ENCODE peak calls at places on chromosomes 7 and 10, in four cellular contexts. Q, E, X and W are unnamed samples.
A peak's percentile ranks its signal among the peaks of the same experiment; 100 is the strongest.

GRCh38 chr10:63573068-63573697 is 52.0 kb downstream of the REEP3 start:
- DNase-seq in X (no peak), Q (no peak), E (peak; percentile 33), W (no peak)

GRCh38 chr7:127821146-127821545 is 169.2 kb downstream of the SND1 start:
- DNase-seq in X (no peak), Q (no peak), E (no peak), W (no peak)

GRCh38 chr7:112887-113286 is 79.5 kb upstream of the FAM20C start:
- DNase-seq in E (no peak), X (no peak), Q (no peak), W (no peak)

GRCh38 chr7:98394377-98394836 is 6.5 kb downstream of the BAIAP2L1 start:
- DNase-seq in Q (peak; percentile 34), E (no peak), X (no peak), W (no peak)

GRCh38 chr7:101099969-101100781 is 14.9 kb downstream of the TRIM56 start:
- DNase-seq in Q (peak; percentile 84), X (no peak), E (peak; percentile 51), W (peak; percentile 72)

GRCh38 chr7:18040196-18040595 is 12.6 kb upstream of the PRPS1L1 start:
- DNase-seq in Q (no peak), X (no peak), E (no peak), W (no peak)

GRCh38 chr7:105454058-105454739 is 65.5 kb upstream of the SRPK2 start:
- DNase-seq in E (no peak), Q (no peak), X (no peak), W (no peak)

GRCh38 chr7:11529382-11529781 is 302.6 kb downstream of the THSD7A start:
- DNase-seq in X (no peak), E (no peak), Q (no peak), W (no peak)

GRCh38 chr10:131082991-131083465 is 228.5 kb downstream of the TCERG1L start:
- DNase-seq in X (no peak), Q (no peak), E (peak; percentile 64), W (no peak)

GRCh38 chr10:43000651-43001426 is 76.0 kb upstream of the RET start:
- DNase-seq in Q (no peak), X (no peak), E (peak; percentile 18), W (no peak)

GRCh38 chr7:378041-378420 is 88.1 kb downstream of the FOXL3 start:
- DNase-seq in E (no peak), Q (no peak), X (no peak), W (no peak)

GRCh38 chr10:47026301-47027107 is 115.3 kb downstream of the PTPN20 start:
- DNase-seq in X (no peak), Q (no peak), E (no peak), W (no peak)

GRCh38 chr10:133313192-133313591 is 4.5 kb downstream of the ZNF511 start:
- DNase-seq in E (no peak), X (no peak), Q (no peak), W (no peak)

GRCh38 chr7:124338861-124339260 is 306.0 kb upstream of the TMEM229A start:
- DNase-seq in Q (no peak), X (no peak), E (no peak), W (no peak)

GRCh38 chr10:75910032-75910431 is 478.6 kb downstream of the LRMDA start:
- DNase-seq in Q (no peak), X (no peak), E (no peak), W (no peak)

GRCh38 chr10:114708717-114709352 is 50.8 kb upstream of the ABLIM1 start:
- DNase-seq in Q (peak; percentile 52), E (no peak), X (no peak), W (no peak)

GRCh38 chr10:129971381-129972144 is 7.5 kb upstream of the EBF3 start:
- DNase-seq in X (no peak), E (peak; percentile 96), Q (no peak), W (peak; percentile 76)

GRCh38 chr10:113978802-113979201 is 64.9 kb upstream of the ADRB1 start:
- DNase-seq in X (no peak), E (no peak), Q (no peak), W (no peak)

GRCh38 chr10:35752469-35753450 is 110.7 kb upstream of the FZD8 start:
- DNase-seq in X (no peak), E (no peak), Q (no peak), W (no peak)

GRCh38 chr10:63885159-63885558 is 364.0 kb downstream of the REEP3 start:
- DNase-seq in E (no peak), X (no peak), Q (no peak), W (no peak)

GRCh38 chr10:113438660-113439059 is 114.2 kb upstream of the HABP2 start:
- DNase-seq in E (no peak), X (no peak), Q (no peak), W (no peak)

GRCh38 chr10:61828034-61828433 is 73.5 kb upstream of the ARID5B start:
- DNase-seq in X (no peak), Q (no peak), E (no peak), W (no peak)

GRCh38 chr7:140019172-140019571 is 43.6 kb downstream of the PARP12 start:
- DNase-seq in X (no peak), E (no peak), Q (no peak), W (no peak)

GRCh38 chr7:4875391-4875790 is 8.1 kb downstream of the RADIL start:
- DNase-seq in E (no peak), X (no peak), Q (no peak), W (no peak)

GRCh38 chr7:150399861-150400778 is 21.0 kb downstream of the ZNF775 start:
- DNase-seq in X (no peak), Q (no peak), E (peak; percentile 72), W (no peak)

GRCh38 chr7:94449151-94449725 is 54.5 kb downstream of the COL1A2 start:
- DNase-seq in Q (peak; percentile 32), E (peak; percentile 49), X (peak; percentile 8), W (no peak)

GRCh38 chr7:93013471-93014061 is 104.2 kb downstream of the SAMD9 start:
- DNase-seq in Q (no peak), E (no peak), X (no peak), W (no peak)
- TF ChIP-seq YY1 in Q (no peak), E (no peak), X (no peak), W (no peak)

GRCh38 chr10:49157229-49157628 is 23.4 kb upstream of the FAM170B start:
- DNase-seq in E (no peak), X (no peak), Q (no peak), W (no peak)
- TF ChIP-seq YY1 in E (no peak), X (no peak), Q (no peak), W (no peak)

GRCh38 chr7:68058014-68058413 is 1061.4 kb downstream of the TYW1 start:
- DNase-seq in E (no peak), Q (no peak), X (no peak), W (no peak)

DNA sequence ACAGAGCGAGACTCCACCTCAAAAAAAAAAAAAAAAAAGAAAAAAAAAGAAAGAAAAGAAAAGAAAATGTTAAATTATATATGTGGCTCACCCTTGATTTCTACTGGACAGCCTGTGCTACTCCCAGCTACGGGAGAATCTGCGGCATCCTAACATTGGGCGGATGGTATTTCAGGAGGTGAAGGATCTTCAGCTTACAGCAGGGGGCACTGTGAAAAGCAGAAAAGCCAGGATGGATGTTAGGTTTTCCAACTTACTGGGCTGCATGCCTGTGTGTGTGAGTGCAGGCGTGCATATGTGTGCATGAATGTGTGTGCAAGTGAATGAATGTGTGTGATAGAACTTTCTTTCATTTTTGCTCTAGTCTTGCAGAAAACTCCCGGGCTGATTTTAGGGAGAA is 1066.5 kb downstream of the TYW1 start:
- DNase-seq in Q (no peak), E (peak; percentile 52), X (no peak), W (peak; percentile 53)
- TF ChIP-seq YY1 in Q (no peak), E (no peak), X (no peak), W (no peak)

GRCh38 chr10:118669020-118669766 is 73.7 kb upstream of the PRLHR start:
- DNase-seq in Q (no peak), E (peak; percentile 81), X (no peak), W (no peak)
- TF ChIP-seq YY1 in Q (no peak), E (no peak), X (no peak), W (no peak)

GRCh38 chr7:44604941-44605340 is 1.5 kb upstream of the OGDH start:
- DNase-seq in X (no peak), Q (no peak), E (no peak), W (no peak)

GRCh38 chr7:44606341-44607140 is at the start of gene OGDH:
- DNase-seq in Q (peak; percentile 96), E (peak; percentile 100), X (peak; percentile 87), W (peak; percentile 100)

GRCh38 chr7:44609829-44610228 is 3.4 kb downstream of the OGDH start:
- DNase-seq in E (no peak), X (no peak), Q (no peak), W (no peak)

GRCh38 chr7:44608916-44609648 is 2.7 kb downstream of the OGDH start:
- DNase-seq in X (no peak), E (no peak), Q (no peak), W (no peak)

GRCh38 chr7:44607141-44608068 is 978 bp downstream of the OGDH start:
- DNase-seq in Q (no peak), X (no peak), E (no peak), W (no peak)
- TF ChIP-seq YY1 in Q (no peak), X (no peak), E (no peak), W (no peak)

GRCh38 chr10:125629758-125630376 is 53.1 kb downstream of the TEX36 start:
- DNase-seq in E (peak; percentile 66), Q (peak; percentile 66), X (no peak), W (no peak)
- TF ChIP-seq YY1 in E (no peak), Q (no peak), X (no peak), W (no peak)

GRCh38 chr10:52410916-52411315 is 96.8 kb downstream of the DKK1 start:
- DNase-seq in E (no peak), X (no peak), Q (no peak), W (no peak)
- TF ChIP-seq YY1 in E (no peak), X (no peak), Q (no peak), W (no peak)